ENCODE peak calls at places on chromosomes 4 and X, in four cellular contexts. G is SK-N-SH, C is K562, B is H1. R is an unnamed sample.

GRCh38 chr4:131426023-131426758 is 1722.9 kb upstream of the PCDH10 start:
- DNase-seq in G (no peak), B (no peak), C (no peak), R (peak)

GRCh38 chr4:15913631-15913970 is 24.9 kb downstream of the FGFBP1 start:
- DNase-seq in G (no peak), C (no peak), B (no peak), R (no peak)

GRCh38 chrX:37685452-37686347 is at the start of gene XK:
- DNase-seq in C (peak), G (peak), B (peak), R (no peak)

GRCh38 chrX:38514014-38514854 is 47.1 kb upstream of the TSPAN7 start:
- DNase-seq in G (no peak), C (no peak), B (no peak), R (no peak)

GRCh38 chr4:20408596-20408995 is 156.9 kb downstream of the SLIT2 start:
- DNase-seq in G (no peak), B (no peak), C (no peak), R (no peak)

GRCh38 chr4:101961144-101961543 is 170.6 kb downstream of the BANK1 start:
- DNase-seq in B (no peak), C (no peak), G (no peak), R (no peak)

GRCh38 chrX:18534949-18535348 is 109.5 kb downstream of the CDKL5 start:
- DNase-seq in G (no peak), B (no peak), C (no peak), R (no peak)

GRCh38 chrX:9591496-9591895 is 126.6 kb downstream of the TBL1X start:
- DNase-seq in C (no peak), G (no peak), B (no peak), R (no peak)

GRCh38 chrX:65837875-65838549 is 170.6 kb downstream of the MSN start:
- DNase-seq in C (no peak), B (no peak), G (no peak), R (no peak)

GRCh38 chr4:152094851-152095700 is 334.3 kb upstream of the GATB start:
- DNase-seq in C (no peak), B (no peak), G (no peak), R (no peak)

GRCh38 chr4:56613101-56613862 is 67.8 kb downstream of the HOPX start:
- DNase-seq in G (no peak), B (no peak), C (no peak), R (no peak)

GRCh38 chrX:15998350-15998749 is 125.0 kb upstream of the GRPR start:
- DNase-seq in C (no peak), G (no peak), B (no peak), R (no peak)

GRCh38 chr4:6910340-6910959 is 824 bp downstream of the TBC1D14 start:
- DNase-seq in C (peak), B (no peak), G (peak), R (no peak)

DNA sequence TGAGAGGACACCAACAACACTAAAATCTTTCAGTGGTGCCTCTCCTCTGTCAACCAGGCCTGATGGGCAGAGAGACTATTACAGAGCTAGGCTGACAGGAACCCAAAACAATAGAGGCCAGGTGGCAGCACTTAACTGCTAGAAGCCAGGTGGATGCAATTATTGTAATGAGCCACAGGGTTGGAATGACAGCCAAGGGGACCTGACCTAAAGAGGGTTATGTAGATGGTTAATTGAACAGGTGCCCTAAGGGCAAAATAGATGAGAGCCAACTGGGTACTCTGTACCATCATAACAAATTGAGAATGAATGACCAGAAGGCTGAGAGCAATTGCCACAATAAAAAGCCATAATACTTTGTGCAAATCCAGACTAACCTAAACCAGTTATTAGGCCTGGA is 24.7 kb upstream of the FRAS1 start:
- DNase-seq in C (no peak), B (no peak), G (peak), R (no peak)
- TF ChIP-seq NRF1 in C (no peak), B (no peak), G (no peak), R (no peak)

GRCh38 chrX:154048398-154048797 is 28.7 kb upstream of the IRAK1 start:
- DNase-seq in G (no peak), B (no peak), C (no peak), R (no peak)

GRCh38 chrX:154050113-154050495 is 30.4 kb upstream of the IRAK1 start:
- DNase-seq in B (no peak), C (no peak), G (no peak), R (no peak)

GRCh38 chrX:154049209-154050112 is 29.8 kb upstream of the IRAK1 start:
- DNase-seq in G (no peak), C (no peak), B (no peak), R (no peak)

GRCh38 chrX:154047266-154047665 is 27.6 kb upstream of the IRAK1 start:
- DNase-seq in B (no peak), C (peak), G (no peak), R (no peak)

DNA sequence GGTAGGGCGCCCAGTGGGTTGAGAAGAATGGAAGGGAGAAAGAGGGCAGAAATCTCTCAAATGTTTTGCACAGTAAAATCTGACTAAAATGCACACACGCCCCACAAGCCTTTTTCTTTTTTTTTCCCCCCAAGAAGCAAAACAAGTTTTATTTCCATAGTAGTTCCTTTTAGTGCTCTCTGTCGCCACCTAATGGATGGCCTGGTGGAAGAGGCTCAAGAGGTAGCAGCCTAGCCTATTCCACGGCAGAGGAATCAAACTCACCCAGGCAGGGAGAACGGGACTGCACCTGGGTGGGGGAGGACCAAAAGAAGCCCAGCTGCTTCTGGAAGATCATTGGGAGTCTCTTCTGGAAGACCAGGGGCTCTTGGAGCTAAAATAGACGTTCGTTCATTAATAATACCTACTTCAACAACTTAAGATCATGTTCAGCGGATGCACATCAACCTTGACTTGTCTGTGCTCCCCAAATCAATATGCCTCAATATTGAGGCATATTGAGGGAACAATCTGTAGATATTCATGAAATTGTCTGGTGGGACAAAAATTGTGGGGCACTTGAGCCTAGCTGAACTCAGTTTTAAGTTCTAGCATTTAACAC is 31.6 kb upstream of the IRAK1 start:
- DNase-seq in G (peak), C (peak), B (peak), R (no peak)
- TF ChIP-seq JUND in G (no peak), C (no peak), B (no peak), R (no peak)

GRCh38 chrX:100830547-100830946 is 10.4 kb downstream of the CSTF2 start:
- DNase-seq in C (no peak), B (no peak), G (no peak), R (peak)

GRCh38 chrX:100830143-100830542 is 10.0 kb downstream of the CSTF2 start:
- DNase-seq in B (no peak), G (no peak), C (no peak), R (no peak)

GRCh38 chrX:100831219-100831946 is 11.2 kb downstream of the CSTF2 start:
- DNase-seq in B (no peak), C (no peak), G (no peak), R (no peak)

DNA sequence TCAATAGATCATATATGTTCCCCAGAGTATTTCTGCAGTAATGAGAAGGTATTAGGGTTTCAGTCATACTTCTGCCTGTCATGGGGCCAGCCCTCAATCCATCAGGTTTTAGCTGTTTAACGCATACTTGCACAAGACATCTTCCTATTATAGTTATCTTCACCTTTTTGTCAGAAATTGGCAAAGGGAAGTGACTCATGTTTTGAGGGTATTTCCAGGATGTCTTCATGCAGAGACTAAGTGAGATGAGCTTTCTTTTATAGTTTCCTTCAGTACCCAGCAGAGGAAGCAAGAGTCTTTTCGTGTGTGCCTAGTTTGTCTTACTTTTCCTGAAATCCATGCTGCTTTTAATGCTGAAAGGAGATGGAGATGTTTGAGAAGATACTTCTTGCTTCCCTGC is 9.5 kb downstream of the CSTF2 start:
- DNase-seq in C (no peak), B (no peak), G (no peak), R (peak)
- TF ChIP-seq NRF1 in C (no peak), B (no peak), G (no peak), R (no peak)

DNA sequence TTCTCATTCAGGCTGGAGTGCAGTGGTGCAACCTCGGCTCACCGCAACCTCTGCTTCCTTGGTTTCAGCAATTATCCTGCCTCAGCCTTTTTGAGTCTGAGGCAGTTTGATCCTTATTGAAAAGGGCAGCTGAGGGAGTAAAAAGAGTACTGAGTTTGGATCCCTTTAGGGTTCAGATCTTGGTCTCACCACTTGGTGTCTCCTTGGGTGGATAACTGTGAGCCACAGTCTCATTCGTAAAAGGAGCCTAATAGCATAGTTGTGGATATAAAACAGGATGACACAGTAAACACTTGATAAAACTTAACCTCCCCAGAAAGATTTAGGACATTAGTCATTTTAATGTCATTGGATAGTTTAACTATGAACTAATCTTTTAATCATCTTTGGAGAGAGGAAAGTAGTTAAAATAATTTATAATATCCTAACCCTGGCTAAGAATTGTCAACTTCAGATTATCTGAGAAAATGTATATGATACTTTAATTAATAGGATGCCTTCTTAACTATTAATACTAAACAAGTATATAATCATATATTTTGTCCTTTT is 173.1 kb downstream of the ANK2 start:
- DNase-seq in G (no peak), B (no peak), C (no peak), R (no peak)
- TF ChIP-seq JUND in G (no peak), B (no peak), C (no peak), R (no peak)

DNA sequence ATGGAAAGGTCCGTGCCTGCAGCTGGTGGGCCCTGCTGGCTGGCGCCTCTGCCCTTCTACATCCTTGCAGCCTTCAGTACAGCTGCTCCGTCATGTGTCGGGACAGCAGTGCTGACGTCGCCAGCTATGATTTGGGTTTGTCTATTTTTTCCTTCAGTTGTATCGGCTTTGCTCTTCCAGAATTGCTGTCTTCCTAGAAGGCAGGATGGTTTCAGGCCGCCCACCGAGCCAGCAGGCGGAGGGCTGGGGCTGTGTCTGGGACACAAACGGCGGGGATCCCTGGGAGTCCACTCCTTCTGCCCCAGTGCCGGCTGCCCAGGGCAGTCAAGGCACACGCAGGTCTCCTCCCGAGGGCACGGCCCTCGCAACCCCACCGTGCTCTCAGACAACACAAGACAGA is 32.2 kb upstream of the CPLX1 start:
- DNase-seq in C (no peak), G (no peak), B (no peak), R (no peak)
- TF ChIP-seq NRF1 in C (no peak), G (no peak), B (no peak), R (no peak)